ENCODE peak calls at places on chromosomes 5 and 9, in five cellular contexts. O is RWPE1, N is HCT116, Z is bronchial epithelial cell, J is body of pancreas. F is an unnamed sample.

GRCh38 chr9:89743576-89744254 is 138.9 kb downstream of the GADD45G start:
- DNase-seq in O (no peak), N (no peak), Z (no peak), J (no peak), F (no peak)

GRCh38 chr5:53733853-53734252 is 173.4 kb downstream of the NDUFS4 start:
- DNase-seq in O (no peak), N (peak; percentile 3), Z (peak; percentile 23), J (no peak), F (no peak)

GRCh38 chr5:33059081-33059480 is 348.0 kb downstream of the NPR3 start:
- DNase-seq in O (no peak), N (no peak), Z (peak; percentile 73), J (no peak), F (no peak)

GRCh38 chr9:119009253-119009652 is 360.0 kb downstream of the BRINP1 start:
- DNase-seq in O (peak; percentile 15), N (no peak), Z (peak; percentile 14), J (no peak), F (no peak)

GRCh38 chr9:83533296-83533695 is 4.9 kb downstream of the FRMD3 start:
- DNase-seq in O (no peak), N (no peak), Z (no peak), J (no peak), F (no peak)

GRCh38 chr5:176609724-176610429 is at the start of gene GPRIN1:
- DNase-seq in O (peak; percentile 90), N (peak; percentile 18), Z (no peak), J (peak; percentile 48), F (no peak)

GRCh38 chr9:20309209-20309608 is 313.1 kb downstream of the MLLT3 start:
- DNase-seq in O (no peak), N (no peak), Z (no peak), J (no peak), F (no peak)

GRCh38 chr9:124645274-124645673 is 125.8 kb downstream of the NR6A1 start:
- DNase-seq in O (no peak), N (no peak), Z (no peak), J (no peak), F (no peak)

GRCh38 chr5:154355141-154355611 is 90.6 kb upstream of the SAP30L start:
- DNase-seq in O (no peak), N (no peak), Z (no peak), J (no peak), F (peak; percentile 75)

GRCh38 chr5:179974281-179974945 is 66.7 kb upstream of the TBC1D9B start:
- DNase-seq in O (no peak), N (no peak), Z (no peak), J (no peak), F (no peak)

GRCh38 chr5:148730272-148730954 is 76.1 kb upstream of the HTR4 start:
- DNase-seq in O (no peak), N (no peak), Z (peak; percentile 39), J (no peak), F (no peak)

GRCh38 chr5:142540774-142541466 is 145.0 kb downstream of the FGF1 start:
- DNase-seq in O (no peak), N (no peak), Z (no peak), J (no peak), F (no peak)

GRCh38 chr9:79661926-79662552 is 90.3 kb downstream of the TLE4 start:
- DNase-seq in O (no peak), N (no peak), Z (no peak), J (no peak), F (no peak)

GRCh38 chr9:116288658-116289057 is 135.1 kb downstream of the PAPPA start:
- DNase-seq in O (peak; percentile 35), N (no peak), Z (peak; percentile 67), J (no peak), F (no peak)

GRCh38 chr5:43038523-43038989 is 1.6 kb downstream of the ANXA2R start:
- DNase-seq in O (no peak), N (no peak), Z (no peak), J (no peak), F (no peak)

GRCh38 chr5:179422213-179422839 is 77.1 kb upstream of the ADAMTS2 start:
- DNase-seq in O (no peak), N (no peak), Z (no peak), J (no peak), F (no peak)

GRCh38 chr5:86244153-86244552 is 373.6 kb upstream of the COX7C start:
- DNase-seq in O (no peak), N (no peak), Z (no peak), J (no peak), F (no peak)

GRCh38 chr9:304106-304505 is 89.4 kb downstream of the DOCK8 start:
- DNase-seq in O (no peak), N (no peak), Z (no peak), J (no peak), F (no peak)

GRCh38 chr5:119343766-119344165 is 12.1 kb upstream of the TNFAIP8 start:
- DNase-seq in O (no peak), N (no peak), Z (no peak), J (no peak), F (no peak)

GRCh38 chr9:136019041-136019680 is 58.0 kb upstream of the UBAC1 start:
- DNase-seq in O (no peak), N (no peak), Z (no peak), J (peak; percentile 8), F (peak; percentile 12)

DNA sequence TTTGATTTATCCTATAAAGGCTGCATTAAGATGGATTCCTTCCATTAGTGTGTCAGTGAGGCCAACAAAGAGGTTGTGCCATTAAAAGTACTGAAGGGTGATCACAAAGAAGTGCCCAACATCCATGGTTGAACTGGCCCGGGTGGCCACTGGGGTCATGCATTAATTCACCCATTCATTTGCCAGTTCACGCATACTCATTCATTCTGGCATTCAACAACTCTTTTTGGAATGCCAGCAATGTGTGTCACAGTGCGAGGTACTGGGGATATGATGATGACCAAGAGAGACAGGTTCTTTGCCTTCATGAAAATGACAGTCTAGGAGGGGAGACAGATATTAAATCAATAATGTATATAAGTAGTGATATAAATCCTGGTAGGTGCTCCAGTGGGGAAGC is 93.2 kb downstream of the PTTG1 start:
- DNase-seq in O (no peak), N (no peak), Z (no peak), J (no peak), F (no peak)
- TF ChIP-seq CTCF in O (no peak), N (no peak), Z (no peak), J (no peak), F (no peak)

GRCh38 chr9:130180516-130180915 is 8.3 kb downstream of the NCS1 start:
- DNase-seq in O (no peak), N (no peak), Z (no peak), J (no peak), F (no peak)
- TF ChIP-seq CTCF in O (no peak), N (no peak), Z (no peak), J (no peak), F (no peak)

GRCh38 chr9:34428325-34428958 is 29.9 kb downstream of the FAM219A start:
- DNase-seq in O (no peak), N (no peak), Z (no peak), J (no peak), F (no peak)
- TF ChIP-seq CTCF in O (no peak), N (no peak), Z (no peak), J (no peak), F (no peak)

DNA sequence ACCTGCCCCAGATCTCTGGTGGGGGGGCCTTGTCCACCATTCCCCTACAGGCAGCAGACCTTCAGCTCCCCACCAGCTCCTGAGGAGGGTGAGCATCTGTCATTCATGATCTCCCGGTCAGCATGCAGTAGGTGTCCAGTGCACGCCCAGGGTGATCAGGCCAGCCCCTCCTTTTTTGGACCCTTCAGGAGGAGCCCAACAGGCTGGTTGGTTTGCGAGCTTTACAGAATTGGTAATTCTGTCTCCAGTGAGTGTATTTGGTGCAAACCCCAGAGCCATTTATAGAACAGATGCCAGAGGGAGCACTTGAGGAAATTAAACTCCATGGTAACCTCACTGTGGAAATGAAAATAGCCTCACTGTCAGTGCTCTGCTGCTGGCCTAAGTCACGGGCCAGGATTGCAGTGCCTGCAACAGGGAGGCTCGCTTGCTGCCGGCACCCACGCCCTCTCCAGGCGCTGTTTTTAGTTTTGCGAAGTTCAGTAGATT is 23.4 kb downstream of the WNK2 start:
- DNase-seq in O (no peak), N (no peak), Z (no peak), J (no peak), F (peak; percentile 80)
- TF ChIP-seq CTCF in O (no peak), N (no peak), Z (no peak), J (no peak), F (peak; percentile 9)

DNA sequence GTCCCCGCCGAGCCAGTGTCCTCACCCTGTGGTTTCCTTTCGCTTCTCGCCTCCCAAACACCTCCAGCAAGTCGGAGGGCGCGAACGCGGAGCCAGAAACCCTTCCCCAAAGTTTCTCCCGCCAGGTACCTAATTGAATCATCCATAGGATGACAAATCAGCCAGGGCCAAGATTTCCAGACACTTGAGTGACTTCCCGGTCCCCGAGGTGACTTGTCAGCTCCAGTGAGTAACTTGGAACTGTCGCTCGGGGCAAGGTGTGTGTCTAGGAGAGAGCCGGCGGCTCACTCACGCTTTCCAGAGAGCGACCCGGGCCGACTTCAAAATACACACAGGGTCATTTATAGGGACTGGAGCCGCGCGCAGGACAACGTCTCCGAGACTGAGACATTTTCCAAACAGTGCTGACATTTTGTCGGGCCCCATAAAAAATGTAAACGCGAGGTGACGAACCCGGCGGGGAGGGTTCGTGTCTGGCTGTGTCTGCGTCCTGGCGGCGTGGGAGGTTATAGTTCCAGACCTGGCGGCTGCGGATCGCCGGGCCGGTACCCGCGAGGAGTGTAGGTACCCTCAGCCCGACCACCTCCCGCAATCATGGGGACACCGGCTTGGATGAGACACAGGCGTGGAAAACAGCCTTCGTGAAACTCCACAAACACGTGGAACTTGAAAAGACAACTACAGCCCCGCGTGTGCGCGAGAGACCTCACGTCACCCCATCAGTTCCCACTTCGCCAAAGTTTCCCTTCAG is 1.4 kb downstream of the GLIS3 start:
- DNase-seq in O (no peak), N (no peak), Z (peak; percentile 42), J (peak; percentile 36), F (peak; percentile 47)
- TF ChIP-seq CTCF in O (no peak), N (no peak), Z (no peak), J (no peak), F (no peak)

GRCh38 chr9:85332487-85332886 is 409.3 kb downstream of the AGTPBP1 start:
- DNase-seq in O (peak; percentile 43), N (peak; percentile 18), Z (no peak), J (no peak), F (no peak)
- TF ChIP-seq CTCF in O (no peak), N (peak; percentile 63), Z (peak; percentile 2), J (no peak), F (no peak)

GRCh38 chr5:112371054-112371453 is 48.0 kb downstream of the EPB41L4A start:
- DNase-seq in O (no peak), N (no peak), Z (no peak), J (no peak), F (no peak)

GRCh38 chr5:112367400-112367799 is 51.7 kb downstream of the EPB41L4A start:
- DNase-seq in O (no peak), N (no peak), Z (no peak), J (no peak), F (no peak)

GRCh38 chr5:112372543-112372942 is 46.5 kb downstream of the EPB41L4A start:
- DNase-seq in O (no peak), N (no peak), Z (peak; percentile 64), J (no peak), F (no peak)

DNA sequence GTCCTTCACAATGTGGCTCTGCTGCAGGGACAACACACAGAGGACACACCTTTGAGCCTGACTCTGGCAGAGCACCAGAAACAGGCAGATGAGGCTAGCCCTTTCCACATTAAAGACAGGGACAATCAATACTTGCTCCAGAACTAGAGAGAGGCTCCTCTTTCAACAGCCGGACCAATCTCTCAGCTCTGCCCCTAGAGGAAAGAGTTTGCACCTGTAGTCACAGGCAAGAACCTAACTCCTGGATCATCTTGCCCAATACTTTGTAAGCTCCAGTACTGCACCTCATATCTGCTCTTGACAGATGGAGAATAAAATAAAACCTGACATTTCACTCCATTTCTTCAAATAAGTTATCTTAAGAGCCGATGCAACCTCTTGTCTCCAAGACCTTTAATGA is 52.1 kb downstream of the EPB41L4A start:
- DNase-seq in O (peak; percentile 67), N (peak; percentile 26), Z (peak; percentile 39), J (no peak), F (no peak)
- TF ChIP-seq CTCF in O (no peak), N (peak; percentile 65), Z (peak; percentile 57), J (no peak), F (no peak)

F was measured in tibial artery.